ENCODE peak calls at places on chromosome 17, in nine cellular contexts. One of them, this sample, is unnamed.
A peak's percentile ranks its signal among the peaks of the same experiment; 100 is the strongest.

GRCh38 chr17:2996208-2996855 is 67.1 kb downstream of the OR1D5 start:
- DNase-seq in NB4: no peak
- DNase-seq in suprapubic skin: no peak
- DNase-seq in A673: no peak
- DNase-seq in upper lobe of right lung: peak; percentile 46
- DNase-seq in esophagus squamous epithelium: no peak
- DNase-seq in left ventricle myocardium inferior: no peak
- DNase-seq in fibroblast of lung: peak; percentile 91
- DNase-seq in AG09309: no peak
- DNase-seq in this sample: peak; percentile 67

GRCh38 chr17:11935734-11936406 is 61.4 kb downstream of the ZNF18 start:
- DNase-seq in NB4: peak; percentile 75
- DNase-seq in suprapubic skin: no peak
- DNase-seq in A673: peak; percentile 88
- DNase-seq in upper lobe of right lung: no peak
- DNase-seq in esophagus squamous epithelium: no peak
- DNase-seq in left ventricle myocardium inferior: peak; percentile 24
- DNase-seq in fibroblast of lung: peak; percentile 54
- DNase-seq in AG09309: no peak
- DNase-seq in this sample: peak; percentile 65

GRCh38 chr17:63405741-63406261 is 40.3 kb downstream of the CYB561 start:
- DNase-seq in NB4: peak; percentile 75
- DNase-seq in suprapubic skin: no peak
- DNase-seq in A673: peak; percentile 87
- DNase-seq in upper lobe of right lung: no peak
- DNase-seq in esophagus squamous epithelium: no peak
- DNase-seq in left ventricle myocardium inferior: no peak
- DNase-seq in fibroblast of lung: peak; percentile 88
- DNase-seq in AG09309: peak; percentile 71
- DNase-seq in this sample: peak; percentile 92

GRCh38 chr17:68456529-68457167 is 648 bp downstream of the WIPI1 start:
- DNase-seq in NB4: peak; percentile 48
- DNase-seq in suprapubic skin: peak; percentile 90
- DNase-seq in A673: no peak
- DNase-seq in upper lobe of right lung: peak; percentile 84
- DNase-seq in esophagus squamous epithelium: no peak
- DNase-seq in left ventricle myocardium inferior: peak; percentile 82
- DNase-seq in fibroblast of lung: peak; percentile 93
- DNase-seq in AG09309: peak; percentile 80
- DNase-seq in this sample: peak; percentile 91

GRCh38 chr17:17906418-17907215 is 65.6 kb downstream of the TOM1L2 start:
- DNase-seq in NB4: no peak
- DNase-seq in suprapubic skin: no peak
- DNase-seq in A673: no peak
- DNase-seq in upper lobe of right lung: peak; percentile 52
- DNase-seq in esophagus squamous epithelium: no peak
- DNase-seq in left ventricle myocardium inferior: no peak
- DNase-seq in fibroblast of lung: no peak
- DNase-seq in AG09309: no peak
- DNase-seq in this sample: no peak

GRCh38 chr17:57210224-57210553 is 46.1 kb upstream of the MSI2 start:
- DNase-seq in NB4: no peak
- DNase-seq in suprapubic skin: no peak
- DNase-seq in A673: no peak
- DNase-seq in upper lobe of right lung: no peak
- DNase-seq in esophagus squamous epithelium: no peak
- DNase-seq in left ventricle myocardium inferior: no peak
- DNase-seq in fibroblast of lung: no peak
- DNase-seq in AG09309: no peak
- DNase-seq in this sample: no peak

GRCh38 chr17:50918933-50919296 is 52.8 kb upstream of the TOB1 start:
- DNase-seq in NB4: no peak
- DNase-seq in suprapubic skin: no peak
- DNase-seq in A673: no peak
- DNase-seq in upper lobe of right lung: no peak
- DNase-seq in esophagus squamous epithelium: no peak
- DNase-seq in left ventricle myocardium inferior: no peak
- DNase-seq in fibroblast of lung: no peak
- DNase-seq in AG09309: no peak
- DNase-seq in this sample: no peak

GRCh38 chr17:36600477-36600876 is 906 bp upstream of the MRM1 start:
- DNase-seq in NB4: no peak
- DNase-seq in suprapubic skin: no peak
- DNase-seq in A673: no peak
- DNase-seq in upper lobe of right lung: peak; percentile 54
- DNase-seq in esophagus squamous epithelium: no peak
- DNase-seq in left ventricle myocardium inferior: no peak
- DNase-seq in fibroblast of lung: no peak
- DNase-seq in AG09309: no peak
- DNase-seq in this sample: no peak

GRCh38 chr17:76213491-76213890 is 26.8 kb downstream of the RNF157 start:
- DNase-seq in NB4: no peak
- DNase-seq in suprapubic skin: no peak
- DNase-seq in A673: no peak
- DNase-seq in upper lobe of right lung: no peak
- DNase-seq in esophagus squamous epithelium: no peak
- DNase-seq in left ventricle myocardium inferior: no peak
- DNase-seq in fibroblast of lung: no peak
- DNase-seq in AG09309: no peak
- DNase-seq in this sample: no peak

GRCh38 chr17:37648555-37648954 is 5.3 kb upstream of the DDX52 start:
- DNase-seq in NB4: no peak
- DNase-seq in suprapubic skin: no peak
- DNase-seq in A673: no peak
- DNase-seq in upper lobe of right lung: no peak
- DNase-seq in esophagus squamous epithelium: no peak
- DNase-seq in left ventricle myocardium inferior: no peak
- DNase-seq in fibroblast of lung: peak; percentile 45
- DNase-seq in AG09309: peak; percentile 29
- DNase-seq in this sample: peak; percentile 93

GRCh38 chr17:6668219-6668618 is 16.7 kb downstream of the C17orf100 start:
- DNase-seq in NB4: no peak
- DNase-seq in suprapubic skin: peak; percentile 34
- DNase-seq in A673: no peak
- DNase-seq in upper lobe of right lung: no peak
- DNase-seq in esophagus squamous epithelium: no peak
- DNase-seq in left ventricle myocardium inferior: no peak
- DNase-seq in fibroblast of lung: no peak
- DNase-seq in AG09309: no peak
- DNase-seq in this sample: no peak

GRCh38 chr17:3958200-3958599 is 6.0 kb downstream of the ATP2A3 start:
- DNase-seq in NB4: no peak
- DNase-seq in suprapubic skin: no peak
- DNase-seq in A673: no peak
- DNase-seq in upper lobe of right lung: no peak
- DNase-seq in esophagus squamous epithelium: no peak
- DNase-seq in left ventricle myocardium inferior: no peak
- DNase-seq in fibroblast of lung: no peak
- DNase-seq in AG09309: no peak
- DNase-seq in this sample: no peak

GRCh38 chr17:27569257-27569722 is 61.7 kb upstream of the LGALS9 start:
- DNase-seq in NB4: peak; percentile 64
- DNase-seq in suprapubic skin: no peak
- DNase-seq in A673: peak; percentile 35
- DNase-seq in upper lobe of right lung: no peak
- DNase-seq in esophagus squamous epithelium: no peak
- DNase-seq in left ventricle myocardium inferior: no peak
- DNase-seq in fibroblast of lung: peak; percentile 35
- DNase-seq in AG09309: no peak
- DNase-seq in this sample: peak; percentile 43

GRCh38 chr17:81926451-81927144 is 937 bp downstream of the MAFG start:
- DNase-seq in NB4: peak; percentile 97
- DNase-seq in suprapubic skin: peak; percentile 89
- DNase-seq in A673: peak; percentile 68
- DNase-seq in upper lobe of right lung: peak; percentile 87
- DNase-seq in esophagus squamous epithelium: no peak
- DNase-seq in left ventricle myocardium inferior: peak; percentile 81
- DNase-seq in fibroblast of lung: peak; percentile 82
- DNase-seq in AG09309: peak; percentile 35
- DNase-seq in this sample: peak; percentile 90

GRCh38 chr17:75262112-75262606 is 480 bp downstream of the MRPS7 start:
- DNase-seq in NB4: peak; percentile 39
- DNase-seq in suprapubic skin: no peak
- DNase-seq in A673: no peak
- DNase-seq in upper lobe of right lung: no peak
- DNase-seq in esophagus squamous epithelium: no peak
- DNase-seq in left ventricle myocardium inferior: no peak
- DNase-seq in fibroblast of lung: no peak
- DNase-seq in AG09309: no peak
- DNase-seq in this sample: no peak

GRCh38 chr17:3959295-3959899 is 4.8 kb downstream of the ATP2A3 start:
- DNase-seq in NB4: no peak
- DNase-seq in suprapubic skin: no peak
- DNase-seq in A673: no peak
- DNase-seq in upper lobe of right lung: no peak
- DNase-seq in esophagus squamous epithelium: no peak
- DNase-seq in left ventricle myocardium inferior: no peak
- DNase-seq in fibroblast of lung: peak; percentile 76
- DNase-seq in AG09309: no peak
- DNase-seq in this sample: no peak

GRCh38 chr17:1933875-1934715 is 91.0 kb downstream of the RTN4RL1 start:
- DNase-seq in NB4: no peak
- DNase-seq in suprapubic skin: no peak
- DNase-seq in A673: no peak
- DNase-seq in upper lobe of right lung: no peak
- DNase-seq in esophagus squamous epithelium: no peak
- DNase-seq in left ventricle myocardium inferior: no peak
- DNase-seq in fibroblast of lung: no peak
- DNase-seq in AG09309: no peak
- DNase-seq in this sample: no peak

GRCh38 chr17:2704890-2705248 is 6.7 kb downstream of the CLUH start:
- DNase-seq in NB4: no peak
- DNase-seq in suprapubic skin: peak; percentile 43
- DNase-seq in A673: no peak
- DNase-seq in upper lobe of right lung: peak; percentile 46
- DNase-seq in esophagus squamous epithelium: no peak
- DNase-seq in left ventricle myocardium inferior: no peak
- DNase-seq in fibroblast of lung: no peak
- DNase-seq in AG09309: no peak
- DNase-seq in this sample: no peak

GRCh38 chr17:56125830-56126819 is 27.1 kb upstream of the ANKFN1 start:
- DNase-seq in NB4: peak; percentile 71
- DNase-seq in suprapubic skin: no peak
- DNase-seq in A673: peak; percentile 43
- DNase-seq in upper lobe of right lung: no peak
- DNase-seq in esophagus squamous epithelium: no peak
- DNase-seq in left ventricle myocardium inferior: no peak
- DNase-seq in fibroblast of lung: peak; percentile 68
- DNase-seq in AG09309: peak; percentile 43
- DNase-seq in this sample: peak; percentile 14

GRCh38 chr17:46810837-46811236 is 7.7 kb downstream of the WNT3 start:
- DNase-seq in NB4: no peak
- DNase-seq in suprapubic skin: no peak
- DNase-seq in A673: no peak
- DNase-seq in upper lobe of right lung: no peak
- DNase-seq in esophagus squamous epithelium: no peak
- DNase-seq in left ventricle myocardium inferior: no peak
- DNase-seq in fibroblast of lung: no peak
- DNase-seq in AG09309: no peak
- DNase-seq in this sample: no peak

GRCh38 chr17:78716814-78717393 is 65.2 kb downstream of the CYTH1 start:
- DNase-seq in NB4: no peak
- DNase-seq in suprapubic skin: peak; percentile 82
- DNase-seq in A673: peak; percentile 59
- DNase-seq in upper lobe of right lung: peak; percentile 82
- DNase-seq in esophagus squamous epithelium: no peak
- DNase-seq in left ventricle myocardium inferior: peak; percentile 76
- DNase-seq in fibroblast of lung: peak; percentile 45
- DNase-seq in AG09309: no peak
- DNase-seq in this sample: peak; percentile 28

GRCh38 chr17:78828470-78829185 is 12.0 kb downstream of the USP36 start:
- DNase-seq in NB4: peak; percentile 31
- DNase-seq in suprapubic skin: no peak
- DNase-seq in A673: peak; percentile 56
- DNase-seq in upper lobe of right lung: no peak
- DNase-seq in esophagus squamous epithelium: no peak
- DNase-seq in left ventricle myocardium inferior: no peak
- DNase-seq in fibroblast of lung: peak; percentile 66
- DNase-seq in AG09309: no peak
- DNase-seq in this sample: peak; percentile 70

GRCh38 chr17:43917348-43918025 is 10.2 kb upstream of the MPP2 start:
- DNase-seq in NB4: peak; percentile 51
- DNase-seq in suprapubic skin: no peak
- DNase-seq in A673: no peak
- DNase-seq in upper lobe of right lung: peak; percentile 76
- DNase-seq in esophagus squamous epithelium: no peak
- DNase-seq in left ventricle myocardium inferior: peak; percentile 43
- DNase-seq in fibroblast of lung: peak; percentile 37
- DNase-seq in AG09309: no peak
- DNase-seq in this sample: peak; percentile 44

GRCh38 chr17:41813699-41814124 is 908 bp downstream of the FKBP10 start:
- DNase-seq in NB4: no peak
- DNase-seq in suprapubic skin: no peak
- DNase-seq in A673: no peak
- DNase-seq in upper lobe of right lung: no peak
- DNase-seq in esophagus squamous epithelium: no peak
- DNase-seq in left ventricle myocardium inferior: no peak
- DNase-seq in fibroblast of lung: no peak
- DNase-seq in AG09309: no peak
- DNase-seq in this sample: no peak
- H3K4me3 ChIP-seq in NB4: no peak overlapping the region
- H3K4me3 ChIP-seq in suprapubic skin: peak overlapping the region; percentile 82
- H3K4me3 ChIP-seq in A673: peak overlapping the region; percentile 56
- H3K4me3 ChIP-seq in upper lobe of right lung: no peak overlapping the region
- H3K4me3 ChIP-seq in esophagus squamous epithelium: no peak overlapping the region
- H3K4me3 ChIP-seq in left ventricle myocardium inferior: peak overlapping the region; percentile 89
- H3K4me3 ChIP-seq in fibroblast of lung: peak overlapping the region; percentile 98
- H3K4me3 ChIP-seq in AG09309: peak overlapping the region; percentile 97
- H3K4me3 ChIP-seq in this sample: peak overlapping the region; percentile 77

GRCh38 chr17:77528516-77529327 is 388.0 kb downstream of the SEC14L1 start:
- DNase-seq in NB4: no peak
- DNase-seq in suprapubic skin: peak; percentile 52
- DNase-seq in A673: peak; percentile 83
- DNase-seq in upper lobe of right lung: peak; percentile 54
- DNase-seq in esophagus squamous epithelium: no peak
- DNase-seq in left ventricle myocardium inferior: peak; percentile 25
- DNase-seq in fibroblast of lung: no peak
- DNase-seq in AG09309: no peak
- DNase-seq in this sample: no peak
- H3K4me3 ChIP-seq in NB4: no peak overlapping the region
- H3K4me3 ChIP-seq in suprapubic skin: peak overlapping the region; percentile 42
- H3K4me3 ChIP-seq in A673: peak overlapping the region; percentile 49
- H3K4me3 ChIP-seq in upper lobe of right lung: peak overlapping the region; percentile 21
- H3K4me3 ChIP-seq in esophagus squamous epithelium: peak overlapping the region; percentile 22
- H3K4me3 ChIP-seq in left ventricle myocardium inferior: peak overlapping the region; percentile 62
- H3K4me3 ChIP-seq in fibroblast of lung: no peak overlapping the region
- H3K4me3 ChIP-seq in AG09309: peak overlapping the region; percentile 33
- H3K4me3 ChIP-seq in this sample: no peak overlapping the region

GRCh38 chr17:32355649-32356377 is 5.9 kb downstream of the ZNF207 start:
- DNase-seq in NB4: no peak
- DNase-seq in suprapubic skin: no peak
- DNase-seq in A673: no peak
- DNase-seq in upper lobe of right lung: no peak
- DNase-seq in esophagus squamous epithelium: no peak
- DNase-seq in left ventricle myocardium inferior: no peak
- DNase-seq in fibroblast of lung: no peak
- DNase-seq in AG09309: no peak
- DNase-seq in this sample: no peak
- H3K4me3 ChIP-seq in NB4: peak overlapping the region; percentile 45
- H3K4me3 ChIP-seq in suprapubic skin: no peak overlapping the region
- H3K4me3 ChIP-seq in A673: no peak overlapping the region
- H3K4me3 ChIP-seq in upper lobe of right lung: peak overlapping the region; percentile 6
- H3K4me3 ChIP-seq in esophagus squamous epithelium: no peak overlapping the region
- H3K4me3 ChIP-seq in left ventricle myocardium inferior: peak overlapping the region; percentile 38
- H3K4me3 ChIP-seq in fibroblast of lung: no peak overlapping the region
- H3K4me3 ChIP-seq in AG09309: no peak overlapping the region
- H3K4me3 ChIP-seq in this sample: no peak overlapping the region

GRCh38 chr17:49819118-49819517 is 28.8 kb downstream of the TAC4 start:
- DNase-seq in NB4: no peak
- DNase-seq in suprapubic skin: no peak
- DNase-seq in A673: no peak
- DNase-seq in upper lobe of right lung: no peak
- DNase-seq in esophagus squamous epithelium: no peak
- DNase-seq in left ventricle myocardium inferior: no peak
- DNase-seq in fibroblast of lung: no peak
- DNase-seq in AG09309: no peak
- DNase-seq in this sample: no peak
- H3K4me3 ChIP-seq in NB4: no peak overlapping the region
- H3K4me3 ChIP-seq in suprapubic skin: no peak overlapping the region
- H3K4me3 ChIP-seq in A673: no peak overlapping the region
- H3K4me3 ChIP-seq in upper lobe of right lung: no peak overlapping the region
- H3K4me3 ChIP-seq in esophagus squamous epithelium: no peak overlapping the region
- H3K4me3 ChIP-seq in left ventricle myocardium inferior: no peak overlapping the region
- H3K4me3 ChIP-seq in fibroblast of lung: no peak overlapping the region
- H3K4me3 ChIP-seq in AG09309: no peak overlapping the region
- H3K4me3 ChIP-seq in this sample: no peak overlapping the region